ENCODE peak calls at places on chromosomes 7 and 10, in ten cellular contexts. B is psoas muscle, R is SJCRH30, E is astrocyte, Y is mesenchymal stem cell, D is HepG2, H is transverse colon, L is upper lobe of right lung, I is pancreas, F is GM23338. A is an unnamed sample. For H3K36me3, the result is how much of the 10 kb centered on the place peaks cover.

GRCh38 chr7:97016392-97017196 is 8.0 kb downstream of the DLX5 start:
- DNase-seq in D (peak), B (no peak), H (no peak), I (no peak), R (no peak), F (peak), E (no peak), Y (no peak), L (no peak), A (no peak)

GRCh38 chr10:112148314-112148713 is 35.3 kb downstream of the GPAM start:
- DNase-seq in I (no peak), R (no peak), D (no peak), Y (no peak), B (no peak), L (no peak), E (no peak), F (no peak), H (no peak), A (no peak)

GRCh38 chr10:69180525-69181204 is 631 bp downstream of the SUPV3L1 start:
- DNase-seq in H (no peak), I (no peak), F (peak), Y (peak), L (no peak), E (peak), R (no peak), B (no peak), D (no peak), A (no peak)

GRCh38 chr10:79221110-79222051 is 125.9 kb upstream of the PPIF start:
- DNase-seq in Y (peak), E (peak), B (peak), I (peak), L (peak), D (no peak), H (peak), R (no peak), F (peak), A (peak)

GRCh38 chr7:2932761-2933251 is 88.7 kb upstream of the GNA12 start:
- DNase-seq in L (peak), H (no peak), Y (no peak), D (no peak), E (no peak), F (no peak), R (no peak), B (no peak), I (no peak), A (no peak)

GRCh38 chr10:58360412-58361004 is 24.7 kb upstream of the TFAM start:
- DNase-seq in Y (no peak), D (no peak), H (no peak), R (no peak), F (no peak), B (no peak), I (no peak), E (no peak), L (no peak), A (no peak)

GRCh38 chr7:108181073-108181985 is 51.2 kb upstream of the LAMB4 start:
- DNase-seq in D (peak), L (no peak), F (peak), B (no peak), E (peak), I (no peak), R (no peak), Y (peak), H (no peak), A (no peak)

GRCh38 chr7:14606101-14606500 is 296.4 kb downstream of the DGKB start:
- DNase-seq in D (no peak), F (no peak), H (no peak), L (no peak), B (no peak), I (no peak), R (peak), Y (peak), E (peak), A (no peak)

GRCh38 chr10:119724630-119725549 is 960 bp upstream of the INPP5F start:
- DNase-seq in E (peak), H (no peak), L (no peak), I (no peak), F (peak), Y (peak), D (peak), R (peak), B (no peak), A (no peak)

GRCh38 chr7:33054261-33054964 is 8.2 kb downstream of the NT5C3A start:
- DNase-seq in I (no peak), L (no peak), R (no peak), Y (no peak), B (no peak), E (peak), D (no peak), H (no peak), F (no peak), A (no peak)

GRCh38 chr10:13560597-13560996 is 26.2 kb upstream of the PRPF18 start:
- DNase-seq in B (no peak), Y (no peak), D (no peak), E (peak), F (no peak), R (peak), L (no peak), H (no peak), I (no peak), A (no peak)

GRCh38 chr10:71453186-71453585 is 56.5 kb downstream of the CDH23 start:
- DNase-seq in Y (no peak), H (no peak), D (no peak), R (no peak), L (no peak), F (no peak), I (no peak), E (no peak), B (no peak), A (no peak)

GRCh38 chr10:30039567-30039966 is 19.8 kb downstream of the JCAD start:
- DNase-seq in D (no peak), H (no peak), F (no peak), E (no peak), I (no peak), B (no peak), L (no peak), R (peak), Y (no peak), A (no peak)

GRCh38 chr7:45035909-45036308 is 35.9 kb downstream of the CCM2 start:
- DNase-seq in R (no peak), F (no peak), L (no peak), Y (no peak), E (no peak), I (no peak), H (no peak), D (no peak), B (no peak), A (no peak)

GRCh38 chr7:84191842-84192241 is 2.7 kb downstream of the SEMA3A start:
- DNase-seq in L (no peak), H (no peak), D (no peak), B (no peak), R (no peak), E (peak), I (no peak), Y (peak), F (no peak), A (no peak)

GRCh38 chr10:11298116-11298515 is 280.4 kb downstream of the CELF2 start:
- DNase-seq in F (no peak), R (no peak), Y (no peak), B (no peak), E (no peak), I (no peak), L (no peak), H (no peak), D (no peak), A (no peak)

GRCh38 chr10:97867220-97867800 is 17.7 kb downstream of the GOLGA7B start:
- DNase-seq in H (no peak), D (no peak), F (no peak), B (no peak), L (no peak), E (no peak), R (no peak), I (no peak), Y (no peak), A (no peak)

GRCh38 chr7:151665363-151665762 is 145.7 kb upstream of the RHEB start:
- DNase-seq in L (no peak), E (peak), D (no peak), I (no peak), F (no peak), H (peak), Y (peak), R (no peak), B (peak), A (peak)

GRCh38 chr7:117623606-117624005 is 143.8 kb downstream of the CFTR start:
- DNase-seq in F (no peak), B (no peak), H (no peak), L (no peak), E (no peak), R (no peak), Y (no peak), D (no peak), I (no peak), A (no peak)

GRCh38 chr7:107920048-107920772 is 29.2 kb downstream of the DLD start:
- DNase-seq in D (no peak), E (no peak), I (no peak), B (no peak), F (no peak), L (no peak), R (peak), Y (peak), H (no peak), A (no peak)

GRCh38 chr10:79445217-79445707 is at the start of gene ZCCHC24:
- DNase-seq in F (peak), Y (peak), D (no peak), E (no peak), R (peak), B (peak), I (peak), H (peak), L (peak), A (peak)

GRCh38 chr7:22251284-22251683 is 105.7 kb downstream of the RAPGEF5 start:
- DNase-seq in I (no peak), F (peak), R (no peak), B (no peak), E (no peak), H (no peak), Y (no peak), D (no peak), L (no peak), A (no peak)

GRCh38 chr10:4981722-4982471 is 18.7 kb downstream of the AKR1C1 start:
- DNase-seq in Y (peak), I (peak), E (peak), R (peak), B (no peak), L (no peak), H (peak), F (peak), D (peak), A (no peak)

GRCh38 chr7:106982415-106982814 is 62.1 kb upstream of the PRKAR2B start:
- DNase-seq in H (no peak), F (no peak), Y (no peak), I (no peak), E (peak), D (no peak), B (no peak), R (no peak), L (no peak), A (no peak)

GRCh38 chr10:126302831-126303230 is 85.4 kb downstream of the ADAM12 start:
- DNase-seq in D (no peak), E (no peak), F (peak), B (no peak), L (no peak), I (no peak), R (no peak), H (no peak), Y (peak), A (no peak)

GRCh38 chr10:118501637-118502440 is 93.6 kb downstream of the PRLHR start:
- DNase-seq in Y (no peak), R (no peak), F (no peak), D (no peak), H (no peak), B (no peak), E (peak), I (no peak), L (no peak), A (no peak)

GRCh38 chr10:110502851-110503301 is 5.2 kb downstream of the DUSP5 start:
- DNase-seq in I (no peak), L (no peak), R (no peak), F (no peak), E (peak), H (peak), Y (peak), D (no peak), B (no peak), A (no peak)

GRCh38 chr7:151736403-151736909 is 140.5 kb downstream of the PRKAG2 start:
- DNase-seq in F (peak), Y (peak), I (peak), B (peak), R (peak), D (peak), H (peak), E (peak), L (no peak), A (peak)

GRCh38 chr7:44383566-44383965 is 58.2 kb upstream of the CAMK2B start:
- DNase-seq in F (no peak), Y (peak), E (peak), R (no peak), D (no peak), B (peak), L (no peak), I (no peak), H (no peak), A (no peak)

GRCh38 chr10:23453465-23453864 is 14.6 kb downstream of the OTUD1 start:
- DNase-seq in F (no peak), B (no peak), Y (no peak), E (no peak), H (no peak), R (no peak), I (no peak), D (no peak), L (no peak), A (no peak)

GRCh38 chr10:33153266-33153967 is 181.1 kb downstream of the NRP1 start:
- DNase-seq in B (no peak), E (no peak), I (no peak), R (no peak), H (no peak), D (no peak), Y (no peak), L (no peak), F (no peak), A (no peak)
- H3K36me3 ChIP-seq in B (under half), E (under half), I (under half), R (under half), H (under half), D (under half), Y (under half), L (under half), F (under half), A (under half)

GRCh38 chr7:80642871-80643270 is 4.4 kb downstream of the CD36 start:
- DNase-seq in B (no peak), D (peak), F (no peak), I (no peak), L (no peak), R (no peak), H (no peak), Y (no peak), E (no peak), A (no peak)
- H3K36me3 ChIP-seq in B (under half), D (under half), F (under half), I (under half), L (under half), R (under half), H (under half), Y (under half), E (under half), A (under half)

GRCh38 chr7:140033779-140034363 is 28.9 kb downstream of the PARP12 start:
- DNase-seq in R (no peak), H (no peak), F (no peak), L (no peak), B (no peak), E (peak), Y (no peak), I (no peak), D (no peak), A (no peak)

GRCh38 chr7:140033036-140033435 is 29.7 kb downstream of the PARP12 start:
- DNase-seq in R (no peak), B (no peak), E (peak), Y (no peak), L (no peak), I (no peak), D (no peak), F (no peak), H (no peak), A (no peak)

GRCh38 chr7:140035400-140036223 is 27.1 kb downstream of the PARP12 start:
- DNase-seq in R (no peak), I (no peak), F (no peak), Y (peak), B (no peak), D (no peak), L (no peak), H (no peak), E (peak), A (no peak)

GRCh38 chr7:140039071-140039470 is 23.7 kb downstream of the PARP12 start:
- DNase-seq in F (no peak), Y (no peak), L (no peak), B (no peak), E (no peak), R (no peak), D (no peak), H (no peak), I (no peak), A (no peak)

DNA sequence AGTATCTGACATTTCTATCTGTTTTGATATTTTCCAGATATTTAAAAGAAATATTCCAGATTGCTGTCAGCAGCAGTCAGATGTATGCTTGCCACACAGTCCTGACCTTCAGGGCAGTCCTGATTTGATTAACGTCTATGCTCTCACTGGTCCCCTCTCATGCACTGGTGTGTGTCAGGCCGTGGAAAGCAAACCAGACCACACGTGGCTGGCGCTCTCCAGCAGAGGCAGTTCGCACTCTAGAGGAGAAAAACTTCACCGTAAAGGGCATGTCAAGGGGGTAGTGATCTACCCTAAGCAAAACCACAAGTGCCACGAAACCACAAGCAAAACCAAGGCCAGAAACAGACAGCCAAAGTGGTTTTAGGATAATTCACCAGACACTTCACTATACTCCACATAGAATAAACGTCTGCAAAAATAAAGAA is 26.5 kb downstream of the PARP12 start:
- DNase-seq in E (peak), B (no peak), F (no peak), D (no peak), R (no peak), H (no peak), L (no peak), Y (peak), I (no peak), A (no peak)
- H3K36me3 ChIP-seq in E (under half), B (under half), F (under half), D (under half), R (under half), H (under half), L (half or more), Y (under half), I (under half), A (half or more)

GRCh38 chr10:100980327-100981110 is 6.8 kb downstream of the MRPL43 start:
- DNase-seq in Y (no peak), R (no peak), F (no peak), B (no peak), E (no peak), L (no peak), D (no peak), I (no peak), H (peak), A (peak)

GRCh38 chr10:100982916-100983830 is 4.1 kb downstream of the MRPL43 start:
- DNase-seq in I (no peak), F (no peak), D (no peak), Y (no peak), H (peak), E (no peak), L (no peak), B (no peak), R (no peak), A (peak)

GRCh38 chr10:100978896-100979185 is 8.5 kb downstream of the MRPL43 start:
- DNase-seq in E (no peak), F (no peak), H (no peak), R (no peak), D (no peak), L (no peak), I (no peak), B (no peak), Y (no peak), A (no peak)

GRCh38 chr10:100979821-100980272 is 7.5 kb downstream of the MRPL43 start:
- DNase-seq in Y (no peak), F (no peak), D (no peak), R (no peak), B (no peak), H (no peak), E (no peak), L (no peak), I (no peak), A (no peak)

DNA sequence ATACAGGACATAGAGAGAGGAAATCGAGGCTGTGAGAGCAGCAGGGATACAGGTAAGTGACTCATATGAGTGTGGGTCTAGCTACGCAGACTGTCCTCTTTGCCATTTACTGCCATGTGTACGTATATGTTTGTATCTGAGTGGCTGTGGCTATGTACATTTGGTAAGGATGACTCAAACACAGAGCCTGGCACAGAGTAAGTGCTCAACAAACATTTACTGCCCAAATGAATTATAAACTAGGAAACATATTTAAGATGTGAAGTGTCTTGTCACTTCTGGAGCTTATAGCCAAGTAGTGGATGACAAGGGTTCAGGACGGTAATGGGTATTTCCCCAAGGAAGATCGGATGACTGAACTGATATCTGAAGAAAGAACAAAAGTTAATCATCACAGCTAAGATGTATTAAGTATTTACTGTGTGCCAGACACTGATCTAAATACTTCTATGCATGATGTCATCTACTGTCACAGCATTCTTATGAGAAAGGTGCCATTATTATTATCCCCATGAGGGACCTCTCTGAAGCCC is 6.1 kb downstream of the MRPL43 start:
- DNase-seq in F (no peak), B (no peak), D (no peak), Y (no peak), R (no peak), I (no peak), H (no peak), L (no peak), E (no peak), A (peak)
- H3K36me3 ChIP-seq in F (under half), B (under half), D (under half), Y (half or more), R (under half), I (under half), H (under half), L (under half), E (under half), A (under half)

GRCh38 chr7:134446923-134447322 is 12.0 kb downstream of the AKR1B1 start:
- DNase-seq in I (no peak), H (no peak), B (no peak), F (no peak), Y (no peak), R (no peak), D (no peak), E (no peak), L (no peak), A (no peak)
- H3K36me3 ChIP-seq in I (under half), H (under half), B (under half), F (under half), Y (half or more), R (half or more), D (under half), E (under half), L (half or more), A (half or more)

DNA sequence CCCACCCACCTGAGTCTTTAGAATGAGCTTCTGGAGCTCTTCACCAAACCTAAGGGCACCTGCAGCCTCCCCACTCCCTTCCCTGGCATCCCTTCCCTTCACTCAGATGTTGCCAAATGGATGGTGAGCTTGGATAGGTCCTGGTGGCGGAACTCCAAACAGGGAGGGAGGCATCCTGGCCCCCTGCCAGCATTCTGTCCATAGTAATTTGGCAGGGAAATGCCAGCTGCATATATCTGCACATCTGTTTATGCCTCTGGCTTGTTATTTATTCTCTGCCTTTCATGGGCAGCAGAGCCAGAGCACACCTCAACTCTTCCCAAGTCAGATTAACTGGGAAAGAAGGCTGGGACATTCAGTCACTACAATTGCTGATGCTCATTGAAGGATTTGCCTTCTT is 18.1 kb downstream of the KAZALD1 start:
- DNase-seq in I (no peak), L (no peak), H (no peak), F (no peak), D (no peak), R (no peak), B (no peak), E (no peak), Y (no peak), A (no peak)
- H3K36me3 ChIP-seq in I (under half), L (under half), H (under half), F (under half), D (under half), R (under half), B (under half), E (under half), Y (under half), A (under half)

GRCh38 chr10:99761395-99761794 is 21.0 kb upstream of the ABCC2 start:
- DNase-seq in F (no peak), L (no peak), I (no peak), Y (no peak), R (no peak), E (no peak), B (no peak), H (no peak), D (no peak), A (no peak)
- H3K36me3 ChIP-seq in F (under half), L (under half), I (under half), Y (half or more), R (under half), E (under half), B (under half), H (under half), D (under half), A (under half)

A was measured in heart left ventricle.